ENCODE peak calls at places on chromosomes 7 and 10, in five cellular contexts. S, W, C, H and G are unnamed samples.

GRCh38 chr10:58951750-58952149 is 224.7 kb upstream of the PHYHIPL start:
- DNase-seq in C (peak), S (no peak), H (no peak), W (peak), G (peak)

GRCh38 chr10:77602231-77602912 is 35.2 kb downstream of the KCNMA1 start:
- DNase-seq in S (no peak), W (peak), H (no peak), C (no peak), G (no peak)

GRCh38 chr10:119039161-119039560 is 9.6 kb downstream of the NANOS1 start:
- DNase-seq in H (no peak), C (no peak), S (no peak), W (no peak), G (no peak)

GRCh38 chr7:20560325-20561180 is 54.9 kb upstream of the ABCB5 start:
- DNase-seq in H (no peak), S (no peak), C (no peak), W (no peak), G (no peak)

GRCh38 chr7:3648276-3648675 is 347.2 kb downstream of the SDK1 start:
- DNase-seq in H (peak), W (no peak), S (no peak), C (no peak), G (no peak)

GRCh38 chr10:102322914-102323313 is 72.6 kb upstream of the NFKB2 start:
- DNase-seq in C (no peak), H (peak), S (no peak), W (no peak), G (no peak)

GRCh38 chr7:6153646-6154541 is 118.5 kb downstream of the CYTH3 start:
- DNase-seq in S (no peak), H (no peak), W (no peak), C (no peak), G (no peak)

GRCh38 chr10:14820010-14820774 is 17.6 kb downstream of the CDNF start:
- DNase-seq in S (no peak), W (peak), C (peak), H (peak), G (peak)

GRCh38 chr10:102240467-102241036 is 760 bp downstream of the PITX3 start:
- DNase-seq in C (no peak), S (no peak), H (no peak), W (peak), G (no peak)

GRCh38 chr10:119421887-119422684 is 120.4 kb downstream of the RGS10 start:
- DNase-seq in S (no peak), W (peak), H (no peak), C (no peak), G (peak)

GRCh38 chr7:39355664-39356063 is 210.5 kb upstream of the YAE1 start:
- DNase-seq in W (no peak), S (no peak), H (no peak), C (no peak), G (no peak)

GRCh38 chr7:148204639-148205292 is 385.8 kb upstream of the C7orf33 start:
- DNase-seq in S (no peak), C (no peak), H (no peak), W (no peak), G (no peak)

GRCh38 chr10:114470956-114471905 is 66.9 kb upstream of the AFAP1L2 start:
- DNase-seq in W (peak), C (peak), H (peak), S (peak), G (peak)

GRCh38 chr7:12815871-12816270 is 128.4 kb downstream of the ARL4A start:
- DNase-seq in W (no peak), H (no peak), S (no peak), C (no peak), G (no peak)

GRCh38 chr10:115432188-115432819 is 339.1 kb downstream of the ATRNL1 start:
- DNase-seq in S (no peak), H (peak), C (no peak), W (peak), G (no peak)

GRCh38 chr7:97732567-97733275 is 835 bp downstream of the TAC1 start:
- DNase-seq in W (no peak), H (no peak), C (no peak), S (no peak), G (peak)

GRCh38 chr10:75195035-75195763 is 15.4 kb upstream of the VDAC2 start:
- DNase-seq in W (peak), H (peak), S (no peak), C (peak), G (peak)

GRCh38 chr10:82813856-82814255 is 938.9 kb downstream of the NRG3 start:
- DNase-seq in C (no peak), S (no peak), H (peak), W (peak), G (peak)

GRCh38 chr7:65892832-65893231 is 20.0 kb downstream of the VKORC1L1 start:
- DNase-seq in S (no peak), W (peak), C (no peak), H (no peak), G (peak)

GRCh38 chr10:53839437-53840039 is 961.5 kb downstream of the PCDH15 start:
- DNase-seq in S (no peak), H (peak), C (no peak), W (peak), G (peak)

GRCh38 chr10:88159127-88159829 is 295.9 kb downstream of the PTEN start:
- DNase-seq in C (no peak), W (no peak), S (no peak), H (peak), G (no peak)

GRCh38 chr10:102395677-102396197 is at the start of gene NFKB2:
- DNase-seq in S (no peak), C (no peak), H (no peak), W (no peak), G (peak)

GRCh38 chr7:3138992-3139391 is 95.3 kb upstream of the CARD11 start:
- DNase-seq in W (no peak), C (no peak), H (no peak), S (no peak), G (no peak)

GRCh38 chr7:105963038-105963667 is at the start of gene CDHR3:
- DNase-seq in S (no peak), H (no peak), W (no peak), C (no peak), G (no peak)

GRCh38 chr7:43649755-43650274 is 66.9 kb downstream of the STK17A start:
- DNase-seq in W (no peak), S (peak), C (no peak), H (peak), G (no peak)

GRCh38 chr10:63265646-63266207 is 132.6 kb downstream of the NRBF2 start:
- DNase-seq in W (peak), H (no peak), C (no peak), S (no peak), G (peak)

GRCh38 chr7:102473271-102473991 is 5.3 kb downstream of the POLR2J start:
- DNase-seq in S (no peak), W (no peak), C (no peak), H (no peak), G (no peak)

GRCh38 chr7:64618785-64619456 is 47.0 kb upstream of the ZNF107 start:
- DNase-seq in C (peak), W (peak), H (peak), S (peak), G (peak)

GRCh38 chr10:64785816-64786215 is 1264.6 kb downstream of the REEP3 start:
- DNase-seq in S (no peak), C (no peak), W (no peak), H (no peak), G (no peak)